ENCODE peak calls at places on chromosomes 6 and 20, in nine cellular contexts. F, X, U, Y, H, T, O, I and J are unnamed samples.

GRCh38 chr20:45867811-45868176 is 10.4 kb downstream of the ZSWIM3 start:
- DNase-seq in F (no peak), X (no peak), U (no peak), Y (no peak), H (no peak), T (no peak), O (no peak), I (no peak), J (no peak)

GRCh38 chr6:121522771-121523386 is 87.4 kb downstream of the GJA1 start:
- DNase-seq in F (no peak), X (no peak), U (peak), Y (no peak), H (no peak), T (no peak), O (no peak), I (no peak), J (no peak)

GRCh38 chr6:98634569-98634968 is 199.8 kb upstream of the POU3F2 start:
- DNase-seq in F (no peak), X (peak), U (no peak), Y (no peak), H (no peak), T (no peak), O (no peak), I (no peak), J (no peak)

GRCh38 chr6:96792791-96793190 is 44.5 kb downstream of the GPR63 start:
- DNase-seq in F (no peak), X (no peak), U (no peak), Y (no peak), H (no peak), T (no peak), O (no peak), I (no peak), J (no peak)

GRCh38 chr20:8151371-8151770 is 19.3 kb downstream of the PLCB1 start:
- DNase-seq in F (no peak), X (no peak), U (no peak), Y (no peak), H (no peak), T (no peak), O (no peak), I (no peak), J (no peak)

GRCh38 chr20:41133709-41134361 is 3.5 kb upstream of the PLCG1 start:
- DNase-seq in F (no peak), X (no peak), U (no peak), Y (no peak), H (peak), T (no peak), O (no peak), I (no peak), J (no peak)

GRCh38 chr6:11434565-11435326 is 102.8 kb upstream of the TMEM170B start:
- DNase-seq in F (no peak), X (no peak), U (peak), Y (no peak), H (no peak), T (peak), O (no peak), I (no peak), J (no peak)

GRCh38 chr20:35305682-35306556 is 13.7 kb upstream of the FAM83C start:
- DNase-seq in F (no peak), X (no peak), U (peak), Y (peak), H (no peak), T (peak), O (no peak), I (peak), J (no peak)

GRCh38 chr6:133540361-133540760 is 299.2 kb downstream of the EYA4 start:
- DNase-seq in F (no peak), X (no peak), U (no peak), Y (no peak), H (no peak), T (no peak), O (no peak), I (no peak), J (no peak)

GRCh38 chr6:73792738-73793137 is 96.7 kb downstream of the CD109 start:
- DNase-seq in F (no peak), X (no peak), U (no peak), Y (no peak), H (no peak), T (no peak), O (no peak), I (no peak), J (no peak)

GRCh38 chr6:55174211-55175013 is at the start of gene HCRTR2:
- DNase-seq in F (no peak), X (peak), U (no peak), Y (no peak), H (no peak), T (no peak), O (no peak), I (no peak), J (no peak)

GRCh38 chr6:68077661-68078060 is 557.4 kb upstream of the ADGRB3 start:
- DNase-seq in F (no peak), X (no peak), U (no peak), Y (no peak), H (no peak), T (no peak), O (no peak), I (no peak), J (no peak)

GRCh38 chr20:17972121-17972520 is 3.3 kb downstream of the MGME1 start:
- DNase-seq in F (no peak), X (no peak), U (no peak), Y (no peak), H (no peak), T (no peak), O (no peak), I (no peak), J (no peak)

GRCh38 chr6:140303218-140303949 is 928.9 kb upstream of the CITED2 start:
- DNase-seq in F (no peak), X (no peak), U (no peak), Y (no peak), H (no peak), T (no peak), O (no peak), I (no peak), J (no peak)

GRCh38 chr20:54573838-54574237 is 98.4 kb downstream of the DOK5 start:
- DNase-seq in F (no peak), X (no peak), U (no peak), Y (no peak), H (no peak), T (no peak), O (no peak), I (no peak), J (no peak)